ENCODE peak calls at places on chromosomes 13 and 19, in four cellular contexts. G is K562, E is SK-N-SH, Q is GM12878. A is an unnamed sample.

GRCh38 chr19:50333737-50334617 is 4.8 kb upstream of the KCNC3 start:
- DNase-seq in Q (no peak), G (peak; percentile 90), E (peak; percentile 98), A (no peak)

GRCh38 chr13:114339779-114340534 is 25.7 kb downstream of the CHAMP1 start:
- DNase-seq in G (no peak), E (peak; percentile 70), Q (no peak), A (peak; percentile 22)

GRCh38 chr19:45472557-45473365 is 5.0 kb downstream of the FOSB start:
- DNase-seq in G (no peak), E (no peak), Q (no peak), A (no peak)

GRCh38 chr13:98105929-98106336 is 37.0 kb upstream of the FARP1 start:
- DNase-seq in E (no peak), Q (no peak), G (peak; percentile 55), A (peak; percentile 90)

GRCh38 chr13:32381539-32381938 is 46.4 kb downstream of the N4BP2L1 start:
- DNase-seq in E (peak; percentile 9), G (peak; percentile 13), Q (no peak), A (peak; percentile 49)

GRCh38 chr19:16325671-16326400 is 1.2 kb downstream of the KLF2 start:
- DNase-seq in G (no peak), E (peak; percentile 52), Q (no peak), A (no peak)

GRCh38 chr13:37617162-37617561 is 18.6 kb upstream of the POSTN start:
- DNase-seq in G (no peak), E (no peak), Q (no peak), A (no peak)

GRCh38 chr13:48891586-48891985 is 84.1 kb upstream of the FNDC3A start:
- DNase-seq in Q (no peak), E (no peak), G (no peak), A (peak; percentile 20)

GRCh38 chr19:33712268-33712667 is 84.4 kb upstream of the KCTD15 start:
- DNase-seq in E (no peak), G (no peak), Q (no peak), A (no peak)

GRCh38 chr19:33404506-33404905 is 31.0 kb downstream of the CEBPG start:
- DNase-seq in G (no peak), E (no peak), Q (no peak), A (no peak)

GRCh38 chr19:35114656-35115537 is 726 bp upstream of the FXYD3 start:
- DNase-seq in G (peak; percentile 81), Q (no peak), E (peak; percentile 92), A (peak; percentile 43)

GRCh38 chr19:35716735-35716984 is 1.1 kb upstream of the KMT2B start:
- DNase-seq in G (no peak), Q (no peak), E (no peak), A (no peak)

GRCh38 chr19:35518313-35518712 is 4.9 kb upstream of the DMKN start:
- DNase-seq in E (no peak), Q (no peak), G (no peak), A (no peak)

GRCh38 chr19:53424968-53425597 is 6.7 kb upstream of the ZNF761 start:
- DNase-seq in G (peak; percentile 79), Q (peak; percentile 15), E (peak; percentile 76), A (peak; percentile 67)

GRCh38 chr13:98585946-98586345 is 9.0 kb upstream of the STK24 start:
- DNase-seq in Q (no peak), G (no peak), E (no peak), A (no peak)

GRCh38 chr19:54188224-54188871 is 1.0 kb downstream of the MBOAT7 start:
- DNase-seq in E (no peak), G (peak; percentile 91), Q (no peak), A (no peak)

GRCh38 chr19:57803265-57803593 is 11.5 kb downstream of the ZNF552 start:
- DNase-seq in Q (no peak), G (no peak), E (no peak), A (no peak)

GRCh38 chr19:6521718-6522646 is 8.8 kb upstream of the TNFSF9 start:
- DNase-seq in G (peak; percentile 67), Q (peak; percentile 95), E (no peak), A (no peak)

GRCh38 chr19:45160870-45161714 is at the start of gene NKPD1:
- DNase-seq in E (no peak), Q (no peak), G (no peak), A (no peak)

GRCh38 chr13:24982333-24982999 is 113.5 kb upstream of the PABPC3 start:
- DNase-seq in Q (no peak), G (no peak), E (no peak), A (no peak)

GRCh38 chr13:113809934-113810333 is 50.9 kb downstream of the TMEM255B start:
- DNase-seq in Q (no peak), G (no peak), E (no peak), A (no peak)

GRCh38 chr19:39148939-39149529 is 23.4 kb downstream of the PAK4 start:
- DNase-seq in G (no peak), Q (no peak), E (no peak), A (no peak)
- TF ChIP-seq NFIC in G (no peak), Q (no peak), E (no peak), A (no peak)

GRCh38 chr19:2261438-2262172 is 5.4 kb upstream of the JSRP1 start:
- DNase-seq in E (peak; percentile 49), G (peak; percentile 79), Q (no peak), A (no peak)
- TF ChIP-seq NFIC in E (no peak), G (no peak), Q (no peak), A (no peak)

GRCh38 chr19:12113121-12113520 is 27.0 kb downstream of the ZNF20 start:
- DNase-seq in Q (no peak), E (no peak), G (no peak), A (peak; percentile 51)
- TF ChIP-seq NFIC in Q (no peak), E (no peak), G (no peak), A (no peak)

GRCh38 chr19:1026189-1027019 is at the start of gene CNN2:
- DNase-seq in Q (no peak), G (peak; percentile 86), E (peak; percentile 87), A (peak; percentile 64)
- TF ChIP-seq NFIC in Q (no peak), G (peak; percentile 59), E (no peak), A (no peak)